ENCODE peak calls at places on chromosomes 6 and 20, in ten cellular contexts. Z is NCI-H1694, N is AML-193, O is nephron progenitor cell, A is hepatocyte, L is KBM-7, H is Ammon's horn, P is AG08396, K is lung, R is GM13976. E is an unnamed sample.

GRCh38 chr6:52576392-52577021 is 353 bp downstream of the TRAM2 start:
- DNase-seq in Z (peak; percentile 20), N (peak; percentile 67), O (no peak), A (peak; percentile 88), L (peak; percentile 83), H (peak; percentile 63), P (peak; percentile 73), K (peak; percentile 60), R (peak; percentile 86), E (peak; percentile 92)

GRCh38 chr20:4469910-4470309 is 251.8 kb upstream of the PRND start:
- DNase-seq in Z (no peak), N (no peak), O (no peak), A (no peak), L (no peak), H (no peak), P (no peak), K (no peak), R (no peak), E (no peak)

GRCh38 chr6:37207903-37208456 is 38.0 kb downstream of the PIM1 start:
- DNase-seq in Z (peak; percentile 46), N (peak; percentile 91), O (peak; percentile 79), A (peak; percentile 84), L (peak; percentile 92), H (peak; percentile 77), P (peak; percentile 65), K (peak; percentile 88), R (peak; percentile 76), E (peak; percentile 93)

GRCh38 chr20:57656821-57657536 is 36.8 kb upstream of the ZBP1 start:
- DNase-seq in Z (no peak), N (no peak), O (no peak), A (no peak), L (no peak), H (peak; percentile 1), P (peak; percentile 3), K (no peak), R (peak; percentile 39), E (no peak)

GRCh38 chr6:73640179-73640750 is 13.5 kb downstream of the SLC17A5 start:
- DNase-seq in Z (no peak), N (no peak), O (no peak), A (no peak), L (no peak), H (no peak), P (no peak), K (no peak), R (no peak), E (no peak)

GRCh38 chr6:24033284-24033683 is 92.7 kb upstream of the NRSN1 start:
- DNase-seq in Z (no peak), N (no peak), O (peak; percentile 12), A (no peak), L (no peak), H (no peak), P (no peak), K (no peak), R (no peak), E (peak; percentile 54)

GRCh38 chr20:56515657-56516381 is 8.7 kb upstream of the FAM209A start:
- DNase-seq in Z (no peak), N (peak; percentile 37), O (no peak), A (no peak), L (peak; percentile 16), H (no peak), P (peak; percentile 11), K (no peak), R (no peak), E (no peak)

GRCh38 chr6:12803486-12803885 is 86.9 kb downstream of the PHACTR1 start:
- DNase-seq in Z (no peak), N (no peak), O (no peak), A (no peak), L (no peak), H (no peak), P (no peak), K (no peak), R (no peak), E (no peak)

GRCh38 chr6:75098709-75099108 is 107.1 kb downstream of the COL12A1 start:
- DNase-seq in Z (no peak), N (no peak), O (no peak), A (peak; percentile 79), L (peak; percentile 3), H (peak; percentile 15), P (peak; percentile 79), K (peak; percentile 46), R (no peak), E (peak; percentile 8)

GRCh38 chr6:124961784-124962611 is at the start of gene RNF217:
- DNase-seq in Z (no peak), N (no peak), O (peak; percentile 73), A (peak; percentile 71), L (peak; percentile 69), H (peak; percentile 76), P (peak; percentile 70), K (peak; percentile 63), R (peak; percentile 31), E (peak; percentile 72)

GRCh38 chr6:72083976-72084375 is 197.6 kb downstream of the RIMS1 start:
- DNase-seq in Z (no peak), N (no peak), O (no peak), A (no peak), L (no peak), H (no peak), P (no peak), K (no peak), R (no peak), E (no peak)

GRCh38 chr6:134177753-134178229 is 125.4 kb upstream of the SLC2A12 start:
- DNase-seq in Z (no peak), N (peak; percentile 75), O (no peak), A (peak; percentile 48), L (no peak), H (peak; percentile 43), P (no peak), K (no peak), R (no peak), E (no peak)

GRCh38 chr6:107862383-107862782 is 38.3 kb upstream of the SCML4 start:
- DNase-seq in Z (no peak), N (no peak), O (no peak), A (no peak), L (no peak), H (no peak), P (no peak), K (no peak), R (no peak), E (no peak)

GRCh38 chr6:165850434-165851019 is 187.5 kb upstream of the PDE10A start:
- DNase-seq in Z (peak; percentile 5), N (peak; percentile 63), O (peak; percentile 85), A (peak; percentile 74), L (peak; percentile 69), H (peak; percentile 84), P (peak; percentile 82), K (peak; percentile 71), R (peak; percentile 84), E (peak; percentile 51)

GRCh38 chr6:29999426-29999825 is 57.1 kb downstream of the HLA-A start:
- DNase-seq in Z (no peak), N (no peak), O (no peak), A (no peak), L (no peak), H (no peak), P (no peak), K (no peak), R (no peak), E (no peak)

GRCh38 chr6:158039178-158039557 is 57.5 kb downstream of the SYNJ2 start:
- DNase-seq in Z (no peak), N (no peak), O (no peak), A (peak; percentile 27), L (no peak), H (no peak), P (no peak), K (no peak), R (no peak), E (peak; percentile 79)

GRCh38 chr6:81859884-81860283 is 107.4 kb upstream of the TENT5A start:
- DNase-seq in Z (no peak), N (no peak), O (no peak), A (no peak), L (peak; percentile 30), H (no peak), P (peak; percentile 11), K (no peak), R (no peak), E (no peak)

GRCh38 chr6:18328549-18328922 is 58.6 kb upstream of the RNF144B start:
- DNase-seq in Z (no peak), N (no peak), O (no peak), A (no peak), L (no peak), H (no peak), P (no peak), K (no peak), R (no peak), E (no peak)

GRCh38 chr20:49281059-49281912 is 3.4 kb upstream of the ZNFX1 start:
- DNase-seq in Z (no peak), N (no peak), O (no peak), A (peak; percentile 89), L (peak; percentile 90), H (no peak), P (no peak), K (no peak), R (no peak), E (peak; percentile 95)

GRCh38 chr6:255418-256090 is 36.7 kb upstream of the DUSP22 start:
- DNase-seq in Z (no peak), N (no peak), O (no peak), A (no peak), L (no peak), H (no peak), P (no peak), K (no peak), R (no peak), E (no peak)

GRCh38 chr20:13331536-13331935 is 110.5 kb downstream of the ISM1 start:
- DNase-seq in Z (no peak), N (no peak), O (no peak), A (no peak), L (no peak), H (no peak), P (no peak), K (no peak), R (no peak), E (no peak)

GRCh38 chr20:47816487-47817451 is 31.5 kb upstream of the SULF2 start:
- DNase-seq in Z (no peak), N (no peak), O (no peak), A (no peak), L (no peak), H (no peak), P (no peak), K (no peak), R (no peak), E (no peak)

GRCh38 chr20:3767434-3768341 is at the start of gene ADISSP:
- DNase-seq in Z (peak; percentile 96), N (peak; percentile 98), O (peak; percentile 96), A (peak; percentile 99), L (peak; percentile 98), H (peak; percentile 99), P (peak; percentile 100), K (peak; percentile 99), R (peak; percentile 100), E (peak; percentile 99)

GRCh38 chr6:25675172-25675571 is 23.2 kb downstream of the SCGN start:
- DNase-seq in Z (no peak), N (no peak), O (no peak), A (no peak), L (no peak), H (no peak), P (no peak), K (no peak), R (no peak), E (no peak)

GRCh38 chr6:137266032-137266586 is 46.9 kb upstream of the IFNGR1 start:
- DNase-seq in Z (no peak), N (no peak), O (no peak), A (no peak), L (no peak), H (peak; percentile 7), P (no peak), K (no peak), R (no peak), E (no peak)

GRCh38 chr20:33172781-33173180 is 4.8 kb downstream of the BPIFA2 start:
- DNase-seq in Z (no peak), N (no peak), O (no peak), A (no peak), L (no peak), H (no peak), P (no peak), K (no peak), R (no peak), E (no peak)

GRCh38 chr6:34055223-34055933 is 90.5 kb downstream of the GRM4 start:
- DNase-seq in Z (peak; percentile 47), N (peak; percentile 53), O (peak; percentile 86), A (peak; percentile 79), L (peak; percentile 85), H (peak; percentile 67), P (peak; percentile 76), K (peak; percentile 37), R (peak; percentile 86), E (peak; percentile 85)

GRCh38 chr6:36724514-36725385 is 27.1 kb downstream of the RAB44 start:
- DNase-seq in Z (peak; percentile 46), N (peak; percentile 60), O (peak; percentile 71), A (peak; percentile 80), L (peak; percentile 61), H (peak; percentile 27), P (peak; percentile 84), K (peak; percentile 80), R (peak; percentile 80), E (peak; percentile 85)

E was measured in mesendoderm.